ENCODE peak calls at places on chromosomes 16 and 17, in four cellular contexts. One of them, this sample, is unnamed.

GRCh38 chr16:47499080-47499699 is 38.1 kb downstream of the PHKB start:
- DNase-seq in pancreas: no peak
- DNase-seq in HCT116: no peak
- DNase-seq in heart right ventricle: no peak
- DNase-seq in this sample: no peak

GRCh38 chr17:69763503-69763902 is 311.5 kb upstream of the KCNJ16 start:
- DNase-seq in pancreas: no peak
- DNase-seq in HCT116: no peak
- DNase-seq in heart right ventricle: no peak
- DNase-seq in this sample: no peak

GRCh38 chr17:30550512-30551273 is 73.5 kb downstream of the GOSR1 start:
- DNase-seq in pancreas: no peak
- DNase-seq in HCT116: peak; percentile 40
- DNase-seq in heart right ventricle: no peak
- DNase-seq in this sample: no peak

GRCh38 chr17:72775914-72776313 is 316.6 kb downstream of the SLC39A11 start:
- DNase-seq in pancreas: no peak
- DNase-seq in HCT116: no peak
- DNase-seq in heart right ventricle: no peak
- DNase-seq in this sample: no peak

GRCh38 chr17:57407287-57408063 is 151.2 kb downstream of the MSI2 start:
- DNase-seq in pancreas: no peak
- DNase-seq in HCT116: no peak
- DNase-seq in heart right ventricle: no peak
- DNase-seq in this sample: no peak

GRCh38 chr16:49562228-49562627 is 188.6 kb downstream of the C16orf78 start:
- DNase-seq in pancreas: no peak
- DNase-seq in HCT116: no peak
- DNase-seq in heart right ventricle: no peak
- DNase-seq in this sample: no peak

GRCh38 chr17:75773121-75773807 is 8.3 kb upstream of the GALK1 start:
- DNase-seq in pancreas: no peak
- DNase-seq in HCT116: no peak
- DNase-seq in heart right ventricle: no peak
- DNase-seq in this sample: no peak

GRCh38 chr17:67950945-67951344 is 45.3 kb downstream of the C17orf58 start:
- DNase-seq in pancreas: no peak
- DNase-seq in HCT116: no peak
- DNase-seq in heart right ventricle: no peak
- DNase-seq in this sample: no peak

GRCh38 chr16:29714972-29715371 is 30.8 kb downstream of the C16orf54 start:
- DNase-seq in pancreas: no peak
- DNase-seq in HCT116: no peak
- DNase-seq in heart right ventricle: no peak
- DNase-seq in this sample: no peak

GRCh38 chr16:16120382-16121184 is 102.7 kb downstream of the ABCC6 start:
- DNase-seq in pancreas: no peak
- DNase-seq in HCT116: no peak
- DNase-seq in heart right ventricle: peak; percentile 66
- DNase-seq in this sample: peak; percentile 38

GRCh38 chr17:31052187-31052889 is 42.4 kb upstream of the NF1 start:
- DNase-seq in pancreas: peak; percentile 23
- DNase-seq in HCT116: peak; percentile 42
- DNase-seq in heart right ventricle: peak; percentile 49
- DNase-seq in this sample: peak; percentile 38

GRCh38 chr17:11986939-11987329 is 10.3 kb downstream of the ZNF18 start:
- DNase-seq in pancreas: no peak
- DNase-seq in HCT116: peak; percentile 32
- DNase-seq in heart right ventricle: peak; percentile 5
- DNase-seq in this sample: no peak

GRCh38 chr16:10253344-10253855 is 71.2 kb upstream of the GRIN2A start:
- DNase-seq in pancreas: no peak
- DNase-seq in HCT116: no peak
- DNase-seq in heart right ventricle: no peak
- DNase-seq in this sample: no peak

GRCh38 chr17:77145635-77146632 is 5.2 kb downstream of the SEC14L1 start:
- DNase-seq in pancreas: peak; percentile 72
- DNase-seq in HCT116: no peak
- DNase-seq in heart right ventricle: peak; percentile 75
- DNase-seq in this sample: peak; percentile 85

GRCh38 chr17:81287741-81288430 is 7.2 kb downstream of the SLC38A10 start:
- DNase-seq in pancreas: no peak
- DNase-seq in HCT116: no peak
- DNase-seq in heart right ventricle: no peak
- DNase-seq in this sample: no peak
- H3K4me1 ChIP-seq in pancreas: no peaks in the 10 kb centered on the region
- H3K4me1 ChIP-seq in HCT116: peaks cover 9% of the 10 kb centered on the region
- H3K4me1 ChIP-seq in heart right ventricle: peaks cover 41% of the 10 kb centered on the region
- H3K4me1 ChIP-seq in this sample: no peaks in the 10 kb centered on the region

GRCh38 chr17:42221886-42222745 is 27.8 kb upstream of the GHDC start:
- DNase-seq in pancreas: no peak
- DNase-seq in HCT116: peak; percentile 7
- DNase-seq in heart right ventricle: no peak
- DNase-seq in this sample: no peak
- H3K27ac ChIP-seq in pancreas: no peak overlapping the region
- H3K27ac ChIP-seq in HCT116: no peak overlapping the region
- H3K27ac ChIP-seq in heart right ventricle: no peak overlapping the region
- H3K27ac ChIP-seq in this sample: peak overlapping the region; percentile 33

GRCh38 chr17:45376171-45376564 is 56.5 kb downstream of the ARHGAP27 start:
- DNase-seq in pancreas: no peak
- DNase-seq in HCT116: no peak
- DNase-seq in heart right ventricle: no peak
- DNase-seq in this sample: no peak
- H3K4me1 ChIP-seq in pancreas: no peaks in the 10 kb centered on the region
- H3K4me1 ChIP-seq in HCT116: peaks cover 51% of the 10 kb centered on the region
- H3K4me1 ChIP-seq in heart right ventricle: peaks cover 33% of the 10 kb centered on the region
- H3K4me1 ChIP-seq in this sample: peaks cover 5% of the 10 kb centered on the region

GRCh38 chr17:32481193-32481592 is 5.6 kb upstream of the CDK5R1 start:
- DNase-seq in pancreas: no peak
- DNase-seq in HCT116: no peak
- DNase-seq in heart right ventricle: no peak
- DNase-seq in this sample: no peak

GRCh38 chr17:32484041-32484461 is 2.7 kb upstream of the CDK5R1 start:
- DNase-seq in pancreas: no peak
- DNase-seq in HCT116: no peak
- DNase-seq in heart right ventricle: no peak
- DNase-seq in this sample: no peak

GRCh38 chr17:32483451-32484019 is 3.3 kb upstream of the CDK5R1 start:
- DNase-seq in pancreas: peak; percentile 50
- DNase-seq in HCT116: no peak
- DNase-seq in heart right ventricle: peak; percentile 89
- DNase-seq in this sample: no peak

GRCh38 chr17:32484628-32485027 is 2.2 kb upstream of the CDK5R1 start:
- DNase-seq in pancreas: no peak
- DNase-seq in HCT116: no peak
- DNase-seq in heart right ventricle: no peak
- DNase-seq in this sample: no peak

DNA sequence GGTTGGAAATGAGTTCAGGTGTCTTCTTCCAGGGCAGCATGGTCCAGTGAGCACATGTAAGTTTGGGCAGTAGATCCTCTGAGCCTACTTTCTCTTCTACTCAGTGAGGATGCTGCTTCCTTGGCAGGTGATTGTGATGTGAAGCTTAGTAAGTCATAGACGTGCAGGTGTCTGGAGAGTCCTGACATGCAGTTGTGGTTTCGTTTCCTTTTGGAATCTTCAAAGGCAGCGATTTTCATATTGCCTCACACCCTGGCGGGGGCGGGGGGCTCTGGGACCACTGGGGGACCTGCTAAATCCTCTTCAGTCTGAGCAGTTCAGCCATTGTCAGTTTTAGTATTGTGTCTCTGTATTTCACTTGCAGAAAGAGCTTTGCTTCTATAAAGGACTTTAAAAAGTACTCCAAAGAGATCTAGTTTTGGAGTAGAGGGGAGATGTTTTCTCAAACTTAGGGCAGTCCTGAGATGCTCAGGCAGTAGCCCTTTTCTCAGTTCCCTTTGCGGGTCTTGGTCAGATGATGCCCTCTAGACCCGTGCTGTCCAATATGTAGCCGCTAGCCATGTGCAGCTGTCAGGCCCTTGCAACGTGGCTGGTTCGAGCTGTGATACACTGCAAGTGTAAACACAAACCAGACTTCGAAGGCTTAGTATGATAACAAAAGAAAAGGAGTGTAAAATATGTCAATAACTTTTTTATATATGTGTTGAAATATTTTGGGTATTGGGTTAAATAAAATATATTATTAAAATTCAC is 4.0 kb upstream of the CDK5R1 start:
- DNase-seq in pancreas: no peak
- DNase-seq in HCT116: no peak
- DNase-seq in heart right ventricle: no peak
- DNase-seq in this sample: no peak
- H3K27ac ChIP-seq in pancreas: peak overlapping the region; percentile 65
- H3K27ac ChIP-seq in HCT116: no peak overlapping the region
- H3K27ac ChIP-seq in heart right ventricle: no peak overlapping the region
- H3K27ac ChIP-seq in this sample: no peak overlapping the region

DNA sequence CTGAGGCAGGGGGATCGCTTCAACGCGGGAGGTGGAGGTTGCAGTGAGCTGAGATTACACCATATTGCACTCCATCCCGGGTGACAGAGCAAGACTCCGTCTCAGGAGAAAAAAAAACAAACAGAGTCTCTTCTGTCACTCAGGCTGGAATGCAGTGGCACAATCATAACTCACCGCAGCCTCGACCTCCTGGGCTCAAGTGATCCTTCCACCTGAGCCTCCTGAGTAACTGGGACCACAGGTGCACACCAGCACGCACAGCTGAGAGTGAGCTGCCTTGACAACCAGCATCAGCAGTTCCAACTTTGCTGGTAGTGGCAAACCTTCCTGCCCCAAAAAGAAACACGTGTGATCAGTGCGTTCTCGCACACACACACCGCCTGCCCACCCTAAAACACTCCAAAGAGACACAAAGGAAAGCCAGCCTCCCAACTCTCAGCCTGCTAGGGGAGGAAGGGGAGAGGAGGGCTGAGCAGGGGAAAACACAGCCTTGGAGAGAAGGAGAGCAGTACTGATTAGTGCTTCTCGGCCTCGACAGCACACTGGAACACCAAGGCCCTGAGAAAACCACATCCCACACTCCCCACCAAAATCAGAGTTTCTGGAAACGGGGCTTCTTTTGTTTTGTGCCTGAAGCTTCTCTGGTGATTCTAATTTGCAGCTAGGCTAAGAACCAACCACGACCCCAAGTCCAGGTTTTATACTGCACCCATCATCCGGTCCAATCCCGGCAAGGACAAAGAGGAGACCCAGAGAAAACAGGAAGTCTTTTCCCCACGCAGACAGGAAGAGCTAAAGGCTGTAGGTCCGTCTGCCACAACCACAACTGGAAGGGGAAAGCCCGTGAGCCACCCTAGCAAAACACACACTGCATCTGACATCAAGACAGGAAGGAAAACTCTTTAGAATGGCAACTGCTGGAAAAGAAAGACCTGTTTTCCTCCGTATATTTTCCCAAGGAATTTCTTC is 28.8 kb downstream of the ZCCHC14 start:
- DNase-seq in pancreas: no peak
- DNase-seq in HCT116: no peak
- DNase-seq in heart right ventricle: peak; percentile 71
- DNase-seq in this sample: peak; percentile 45
- H3K4me1 ChIP-seq in pancreas: peaks cover 29% of the 10 kb centered on the region
- H3K4me1 ChIP-seq in HCT116: peaks cover 38% of the 10 kb centered on the region
- H3K4me1 ChIP-seq in heart right ventricle: peaks cover 65% of the 10 kb centered on the region
- H3K4me1 ChIP-seq in this sample: peaks cover 19% of the 10 kb centered on the region

GRCh38 chr17:78716814-78717393 is 65.2 kb downstream of the CYTH1 start:
- DNase-seq in pancreas: peak; percentile 88
- DNase-seq in HCT116: no peak
- DNase-seq in heart right ventricle: peak; percentile 72
- DNase-seq in this sample: peak; percentile 60

GRCh38 chr17:78715876-78716275 is 66.2 kb downstream of the CYTH1 start:
- DNase-seq in pancreas: no peak
- DNase-seq in HCT116: no peak
- DNase-seq in heart right ventricle: no peak
- DNase-seq in this sample: no peak

GRCh38 chr17:78716292-78716691 is 65.8 kb downstream of the CYTH1 start:
- DNase-seq in pancreas: no peak
- DNase-seq in HCT116: no peak
- DNase-seq in heart right ventricle: no peak
- DNase-seq in this sample: no peak

GRCh38 chr17:78718575-78719209 is 63.4 kb downstream of the CYTH1 start:
- DNase-seq in pancreas: no peak
- DNase-seq in HCT116: no peak
- DNase-seq in heart right ventricle: no peak
- DNase-seq in this sample: no peak

DNA sequence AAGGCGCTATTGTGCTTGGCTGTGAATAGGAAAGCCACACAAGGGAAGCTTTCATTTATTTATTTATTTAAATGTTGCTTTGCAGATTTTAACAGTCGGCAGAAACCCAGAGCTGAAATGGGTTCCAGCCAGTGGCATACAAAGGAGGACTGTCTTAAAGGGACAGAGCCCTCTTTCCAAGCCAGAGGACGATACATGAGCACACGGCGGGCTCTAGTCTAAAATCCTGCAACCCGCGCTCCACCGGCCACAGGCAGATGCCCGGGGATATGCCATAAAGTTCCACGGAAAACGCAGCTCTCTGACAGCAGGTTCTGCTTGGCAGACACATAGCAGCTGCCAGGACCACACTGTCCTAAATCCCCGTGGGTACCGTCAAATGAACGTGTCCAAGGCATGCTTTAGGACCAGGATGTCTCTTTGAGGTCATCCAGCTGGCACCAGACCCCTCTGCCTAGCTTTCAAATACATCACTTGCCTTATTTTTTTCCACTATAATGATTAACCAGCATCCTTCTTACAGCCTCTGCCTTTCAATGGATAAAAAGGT is 64.6 kb downstream of the CYTH1 start:
- DNase-seq in pancreas: peak; percentile 35
- DNase-seq in HCT116: no peak
- DNase-seq in heart right ventricle: no peak
- DNase-seq in this sample: no peak
- H3K27ac ChIP-seq in pancreas: no peak overlapping the region
- H3K27ac ChIP-seq in HCT116: no peak overlapping the region
- H3K27ac ChIP-seq in heart right ventricle: no peak overlapping the region
- H3K27ac ChIP-seq in this sample: no peak overlapping the region

DNA sequence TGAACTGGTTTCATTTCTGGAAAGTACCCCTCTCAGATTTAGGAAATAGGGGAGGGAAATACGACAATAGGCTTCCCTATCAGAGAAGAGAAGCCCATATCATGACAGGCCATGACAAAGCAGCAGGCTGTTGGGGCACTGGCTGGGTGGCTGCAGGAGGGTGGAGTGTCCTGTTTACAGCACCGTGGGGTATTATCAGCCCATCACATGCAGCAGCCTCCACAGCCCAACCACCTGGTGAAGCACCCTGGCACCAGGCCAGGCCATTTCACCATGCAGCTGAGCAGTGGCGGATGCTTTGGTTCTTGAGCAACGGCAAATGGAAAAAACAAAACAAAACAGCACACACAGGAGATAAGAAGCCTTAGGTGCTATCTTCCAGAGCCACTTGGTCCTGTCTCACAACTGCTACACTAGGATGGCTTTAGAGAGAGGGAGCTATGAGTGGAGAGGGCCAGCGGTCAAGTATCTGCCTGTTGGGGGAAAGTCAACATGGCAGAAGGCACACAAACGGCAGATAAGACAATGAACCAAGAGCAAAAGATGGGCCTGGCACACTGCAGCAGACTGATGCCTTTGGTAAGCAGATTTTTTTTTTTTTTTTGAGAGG is 24.2 kb downstream of the FAM117A start:
- DNase-seq in pancreas: peak; percentile 70
- DNase-seq in HCT116: no peak
- DNase-seq in heart right ventricle: peak; percentile 78
- DNase-seq in this sample: peak; percentile 66
- H3K4me1 ChIP-seq in pancreas: peaks cover 13% of the 10 kb centered on the region
- H3K4me1 ChIP-seq in HCT116: no peaks in the 10 kb centered on the region
- H3K4me1 ChIP-seq in heart right ventricle: peaks cover 48% of the 10 kb centered on the region
- H3K4me1 ChIP-seq in this sample: peaks cover 36% of the 10 kb centered on the region

This sample was measured in lung.